ENCODE peak calls at places on chromosomes 16 and 17, in nine cellular contexts. One of them, this sample, is unnamed.

GRCh38 chr17:12982224-12982623 is 35.6 kb downstream of the ELAC2 start:
- DNase-seq in stomach: no peak
- DNase-seq in activated naive CD4-positive, alpha-beta T cell: no peak
- DNase-seq in central memory CD8-positive, alpha-beta T cell: peak; percentile 37
- DNase-seq in osteoblast: no peak
- DNase-seq in activated gamma-delta T cell treated with anti-CD3 and anti-CD28 coated beads, Interleukin-2, amount 50 U/mL, for 16 hours: no peak
- DNase-seq in NCI-H2171: no peak
- DNase-seq in effector memory CD4-positive, alpha-beta T cell: no peak
- DNase-seq in T-helper 17 cell: no peak
- DNase-seq in this sample: no peak

GRCh38 chr16:77805403-77805802 is 17.0 kb downstream of the VAT1L start:
- DNase-seq in activated naive CD4-positive, alpha-beta T cell: no peak
- DNase-seq in effector memory CD4-positive, alpha-beta T cell: no peak
- DNase-seq in central memory CD8-positive, alpha-beta T cell: no peak
- DNase-seq in T-helper 17 cell: no peak
- DNase-seq in stomach: no peak
- DNase-seq in activated gamma-delta T cell treated with anti-CD3 and anti-CD28 coated beads, Interleukin-2, amount 50 U/mL, for 16 hours: no peak
- DNase-seq in osteoblast: no peak
- DNase-seq in NCI-H2171: no peak
- DNase-seq in this sample: peak; percentile 39

GRCh38 chr17:81666092-81666341 is 388 bp downstream of the OXLD1 start:
- DNase-seq in central memory CD8-positive, alpha-beta T cell: no peak
- DNase-seq in stomach: no peak
- DNase-seq in effector memory CD4-positive, alpha-beta T cell: no peak
- DNase-seq in osteoblast: peak; percentile 90
- DNase-seq in NCI-H2171: no peak
- DNase-seq in activated naive CD4-positive, alpha-beta T cell: peak; percentile 38
- DNase-seq in T-helper 17 cell: peak; percentile 24
- DNase-seq in activated gamma-delta T cell treated with anti-CD3 and anti-CD28 coated beads, Interleukin-2, amount 50 U/mL, for 16 hours: no peak
- DNase-seq in this sample: no peak

GRCh38 chr17:80279895-80280294 is 19.2 kb downstream of the RNF213 start:
- DNase-seq in effector memory CD4-positive, alpha-beta T cell: no peak
- DNase-seq in activated naive CD4-positive, alpha-beta T cell: no peak
- DNase-seq in T-helper 17 cell: no peak
- DNase-seq in central memory CD8-positive, alpha-beta T cell: no peak
- DNase-seq in osteoblast: peak; percentile 99
- DNase-seq in stomach: no peak
- DNase-seq in NCI-H2171: no peak
- DNase-seq in activated gamma-delta T cell treated with anti-CD3 and anti-CD28 coated beads, Interleukin-2, amount 50 U/mL, for 16 hours: no peak
- DNase-seq in this sample: peak; percentile 83

GRCh38 chr16:1560153-1560552 is 26.7 kb downstream of the TMEM204 start:
- DNase-seq in activated gamma-delta T cell treated with anti-CD3 and anti-CD28 coated beads, Interleukin-2, amount 50 U/mL, for 16 hours: no peak
- DNase-seq in osteoblast: peak; percentile 72
- DNase-seq in NCI-H2171: no peak
- DNase-seq in T-helper 17 cell: no peak
- DNase-seq in central memory CD8-positive, alpha-beta T cell: no peak
- DNase-seq in activated naive CD4-positive, alpha-beta T cell: no peak
- DNase-seq in effector memory CD4-positive, alpha-beta T cell: no peak
- DNase-seq in stomach: no peak
- DNase-seq in this sample: no peak

GRCh38 chr17:27568216-27568615 is 62.8 kb upstream of the LGALS9 start:
- DNase-seq in stomach: no peak
- DNase-seq in effector memory CD4-positive, alpha-beta T cell: no peak
- DNase-seq in central memory CD8-positive, alpha-beta T cell: no peak
- DNase-seq in T-helper 17 cell: no peak
- DNase-seq in NCI-H2171: no peak
- DNase-seq in activated gamma-delta T cell treated with anti-CD3 and anti-CD28 coated beads, Interleukin-2, amount 50 U/mL, for 16 hours: no peak
- DNase-seq in activated naive CD4-positive, alpha-beta T cell: no peak
- DNase-seq in osteoblast: peak; percentile 14
- DNase-seq in this sample: no peak

GRCh38 chr17:75681289-75681688 is 14.2 kb downstream of the SAP30BP start:
- DNase-seq in activated gamma-delta T cell treated with anti-CD3 and anti-CD28 coated beads, Interleukin-2, amount 50 U/mL, for 16 hours: no peak
- DNase-seq in effector memory CD4-positive, alpha-beta T cell: no peak
- DNase-seq in stomach: no peak
- DNase-seq in central memory CD8-positive, alpha-beta T cell: no peak
- DNase-seq in osteoblast: no peak
- DNase-seq in activated naive CD4-positive, alpha-beta T cell: no peak
- DNase-seq in T-helper 17 cell: no peak
- DNase-seq in NCI-H2171: no peak
- DNase-seq in this sample: no peak

GRCh38 chr17:18953231-18953728 is 1.3 kb downstream of the SLC5A10 start:
- DNase-seq in central memory CD8-positive, alpha-beta T cell: no peak
- DNase-seq in NCI-H2171: no peak
- DNase-seq in activated gamma-delta T cell treated with anti-CD3 and anti-CD28 coated beads, Interleukin-2, amount 50 U/mL, for 16 hours: no peak
- DNase-seq in activated naive CD4-positive, alpha-beta T cell: no peak
- DNase-seq in T-helper 17 cell: no peak
- DNase-seq in stomach: no peak
- DNase-seq in effector memory CD4-positive, alpha-beta T cell: no peak
- DNase-seq in osteoblast: no peak
- DNase-seq in this sample: no peak

GRCh38 chr16:65122974-65123845 is 1.3 kb upstream of the CDH11 start:
- DNase-seq in osteoblast: peak; percentile 83
- DNase-seq in activated gamma-delta T cell treated with anti-CD3 and anti-CD28 coated beads, Interleukin-2, amount 50 U/mL, for 16 hours: no peak
- DNase-seq in stomach: peak; percentile 26
- DNase-seq in T-helper 17 cell: no peak
- DNase-seq in NCI-H2171: no peak
- DNase-seq in effector memory CD4-positive, alpha-beta T cell: no peak
- DNase-seq in activated naive CD4-positive, alpha-beta T cell: no peak
- DNase-seq in central memory CD8-positive, alpha-beta T cell: no peak
- DNase-seq in this sample: peak; percentile 78

GRCh38 chr17:44033841-44034408 is 19.2 kb upstream of the TMEM101 start:
- DNase-seq in NCI-H2171: no peak
- DNase-seq in central memory CD8-positive, alpha-beta T cell: no peak
- DNase-seq in activated naive CD4-positive, alpha-beta T cell: no peak
- DNase-seq in osteoblast: peak; percentile 52
- DNase-seq in stomach: no peak
- DNase-seq in T-helper 17 cell: no peak
- DNase-seq in activated gamma-delta T cell treated with anti-CD3 and anti-CD28 coated beads, Interleukin-2, amount 50 U/mL, for 16 hours: no peak
- DNase-seq in effector memory CD4-positive, alpha-beta T cell: no peak
- DNase-seq in this sample: no peak

GRCh38 chr17:4318186-4318585 is 48.3 kb downstream of the UBE2G1 start:
- DNase-seq in osteoblast: no peak
- DNase-seq in central memory CD8-positive, alpha-beta T cell: no peak
- DNase-seq in effector memory CD4-positive, alpha-beta T cell: no peak
- DNase-seq in activated gamma-delta T cell treated with anti-CD3 and anti-CD28 coated beads, Interleukin-2, amount 50 U/mL, for 16 hours: no peak
- DNase-seq in NCI-H2171: no peak
- DNase-seq in stomach: no peak
- DNase-seq in activated naive CD4-positive, alpha-beta T cell: no peak
- DNase-seq in T-helper 17 cell: no peak
- DNase-seq in this sample: no peak

GRCh38 chr16:4048481-4048880 is 67.8 kb downstream of the ADCY9 start:
- DNase-seq in osteoblast: no peak
- DNase-seq in activated naive CD4-positive, alpha-beta T cell: no peak
- DNase-seq in effector memory CD4-positive, alpha-beta T cell: no peak
- DNase-seq in stomach: no peak
- DNase-seq in T-helper 17 cell: no peak
- DNase-seq in NCI-H2171: no peak
- DNase-seq in activated gamma-delta T cell treated with anti-CD3 and anti-CD28 coated beads, Interleukin-2, amount 50 U/mL, for 16 hours: no peak
- DNase-seq in central memory CD8-positive, alpha-beta T cell: no peak
- DNase-seq in this sample: no peak

GRCh38 chr17:42283241-42284019 is 4.9 kb upstream of the STAT5A start:
- DNase-seq in osteoblast: peak; percentile 81
- DNase-seq in activated naive CD4-positive, alpha-beta T cell: no peak
- DNase-seq in NCI-H2171: no peak
- DNase-seq in central memory CD8-positive, alpha-beta T cell: no peak
- DNase-seq in effector memory CD4-positive, alpha-beta T cell: no peak
- DNase-seq in activated gamma-delta T cell treated with anti-CD3 and anti-CD28 coated beads, Interleukin-2, amount 50 U/mL, for 16 hours: no peak
- DNase-seq in stomach: peak; percentile 22
- DNase-seq in T-helper 17 cell: no peak
- DNase-seq in this sample: no peak

GRCh38 chr17:54969658-54970572 is 1.4 kb downstream of the STXBP4 start:
- DNase-seq in activated gamma-delta T cell treated with anti-CD3 and anti-CD28 coated beads, Interleukin-2, amount 50 U/mL, for 16 hours: no peak
- DNase-seq in effector memory CD4-positive, alpha-beta T cell: no peak
- DNase-seq in central memory CD8-positive, alpha-beta T cell: no peak
- DNase-seq in T-helper 17 cell: no peak
- DNase-seq in stomach: no peak
- DNase-seq in NCI-H2171: no peak
- DNase-seq in osteoblast: no peak
- DNase-seq in activated naive CD4-positive, alpha-beta T cell: no peak
- DNase-seq in this sample: no peak

GRCh38 chr17:44798352-44798751 is 31.7 kb downstream of the GJC1 start:
- DNase-seq in central memory CD8-positive, alpha-beta T cell: no peak
- DNase-seq in NCI-H2171: no peak
- DNase-seq in activated naive CD4-positive, alpha-beta T cell: no peak
- DNase-seq in stomach: no peak
- DNase-seq in T-helper 17 cell: no peak
- DNase-seq in activated gamma-delta T cell treated with anti-CD3 and anti-CD28 coated beads, Interleukin-2, amount 50 U/mL, for 16 hours: no peak
- DNase-seq in effector memory CD4-positive, alpha-beta T cell: no peak
- DNase-seq in osteoblast: no peak
- DNase-seq in this sample: no peak

GRCh38 chr16:27154573-27155521 is 48.5 kb upstream of the KDM8 start:
- DNase-seq in NCI-H2171: peak; percentile 1
- DNase-seq in activated naive CD4-positive, alpha-beta T cell: peak; percentile 68
- DNase-seq in stomach: peak; percentile 57
- DNase-seq in activated gamma-delta T cell treated with anti-CD3 and anti-CD28 coated beads, Interleukin-2, amount 50 U/mL, for 16 hours: peak; percentile 62
- DNase-seq in central memory CD8-positive, alpha-beta T cell: peak; percentile 42
- DNase-seq in effector memory CD4-positive, alpha-beta T cell: peak; percentile 18
- DNase-seq in osteoblast: peak; percentile 41
- DNase-seq in T-helper 17 cell: peak; percentile 55
- DNase-seq in this sample: peak; percentile 55

GRCh38 chr17:32111141-32111771 is 31.0 kb upstream of the RHOT1 start:
- DNase-seq in T-helper 17 cell: no peak
- DNase-seq in central memory CD8-positive, alpha-beta T cell: peak; percentile 15
- DNase-seq in effector memory CD4-positive, alpha-beta T cell: peak; percentile 13
- DNase-seq in osteoblast: peak; percentile 80
- DNase-seq in activated gamma-delta T cell treated with anti-CD3 and anti-CD28 coated beads, Interleukin-2, amount 50 U/mL, for 16 hours: no peak
- DNase-seq in activated naive CD4-positive, alpha-beta T cell: peak; percentile 3
- DNase-seq in NCI-H2171: peak; percentile 67
- DNase-seq in stomach: peak; percentile 61
- DNase-seq in this sample: peak; percentile 62

GRCh38 chr16:69107311-69107962 is 2.0 kb downstream of the HAS3 start:
- DNase-seq in activated gamma-delta T cell treated with anti-CD3 and anti-CD28 coated beads, Interleukin-2, amount 50 U/mL, for 16 hours: no peak
- DNase-seq in NCI-H2171: no peak
- DNase-seq in stomach: peak; percentile 50
- DNase-seq in effector memory CD4-positive, alpha-beta T cell: no peak
- DNase-seq in central memory CD8-positive, alpha-beta T cell: no peak
- DNase-seq in activated naive CD4-positive, alpha-beta T cell: no peak
- DNase-seq in osteoblast: peak; percentile 94
- DNase-seq in T-helper 17 cell: no peak
- DNase-seq in this sample: peak; percentile 55

GRCh38 chr17:50249887-50250286 is 24.4 kb upstream of the TMEM92 start:
- DNase-seq in central memory CD8-positive, alpha-beta T cell: no peak
- DNase-seq in activated naive CD4-positive, alpha-beta T cell: no peak
- DNase-seq in activated gamma-delta T cell treated with anti-CD3 and anti-CD28 coated beads, Interleukin-2, amount 50 U/mL, for 16 hours: no peak
- DNase-seq in effector memory CD4-positive, alpha-beta T cell: no peak
- DNase-seq in osteoblast: peak; percentile 6
- DNase-seq in T-helper 17 cell: no peak
- DNase-seq in stomach: no peak
- DNase-seq in NCI-H2171: no peak
- DNase-seq in this sample: no peak

GRCh38 chr17:40415390-40415789 is 2.3 kb downstream of the TOP2A start:
- DNase-seq in central memory CD8-positive, alpha-beta T cell: no peak
- DNase-seq in effector memory CD4-positive, alpha-beta T cell: no peak
- DNase-seq in NCI-H2171: no peak
- DNase-seq in osteoblast: no peak
- DNase-seq in stomach: no peak
- DNase-seq in T-helper 17 cell: no peak
- DNase-seq in activated naive CD4-positive, alpha-beta T cell: no peak
- DNase-seq in activated gamma-delta T cell treated with anti-CD3 and anti-CD28 coated beads, Interleukin-2, amount 50 U/mL, for 16 hours: no peak
- DNase-seq in this sample: no peak

GRCh38 chr16:18999045-18999393 is 15.3 kb downstream of the TMC7 start:
- DNase-seq in activated gamma-delta T cell treated with anti-CD3 and anti-CD28 coated beads, Interleukin-2, amount 50 U/mL, for 16 hours: no peak
- DNase-seq in NCI-H2171: no peak
- DNase-seq in stomach: no peak
- DNase-seq in osteoblast: no peak
- DNase-seq in central memory CD8-positive, alpha-beta T cell: no peak
- DNase-seq in T-helper 17 cell: no peak
- DNase-seq in effector memory CD4-positive, alpha-beta T cell: no peak
- DNase-seq in activated naive CD4-positive, alpha-beta T cell: no peak
- DNase-seq in this sample: no peak

GRCh38 chr17:58326609-58327341 is 1.8 kb downstream of the TSPOAP1 start:
- DNase-seq in osteoblast: peak; percentile 86
- DNase-seq in effector memory CD4-positive, alpha-beta T cell: no peak
- DNase-seq in activated naive CD4-positive, alpha-beta T cell: no peak
- DNase-seq in NCI-H2171: no peak
- DNase-seq in central memory CD8-positive, alpha-beta T cell: no peak
- DNase-seq in activated gamma-delta T cell treated with anti-CD3 and anti-CD28 coated beads, Interleukin-2, amount 50 U/mL, for 16 hours: no peak
- DNase-seq in T-helper 17 cell: no peak
- DNase-seq in stomach: no peak
- DNase-seq in this sample: peak; percentile 11

GRCh38 chr16:10871157-10871991 is 5.6 kb upstream of the CIITA start:
- DNase-seq in activated gamma-delta T cell treated with anti-CD3 and anti-CD28 coated beads, Interleukin-2, amount 50 U/mL, for 16 hours: peak; percentile 27
- DNase-seq in T-helper 17 cell: no peak
- DNase-seq in stomach: peak; percentile 98
- DNase-seq in effector memory CD4-positive, alpha-beta T cell: no peak
- DNase-seq in osteoblast: peak; percentile 91
- DNase-seq in central memory CD8-positive, alpha-beta T cell: no peak
- DNase-seq in NCI-H2171: peak; percentile 75
- DNase-seq in activated naive CD4-positive, alpha-beta T cell: no peak
- DNase-seq in this sample: peak; percentile 44

GRCh38 chr16:69073181-69073669 is 32.2 kb upstream of the HAS3 start:
- DNase-seq in activated gamma-delta T cell treated with anti-CD3 and anti-CD28 coated beads, Interleukin-2, amount 50 U/mL, for 16 hours: no peak
- DNase-seq in stomach: no peak
- DNase-seq in activated naive CD4-positive, alpha-beta T cell: no peak
- DNase-seq in T-helper 17 cell: no peak
- DNase-seq in effector memory CD4-positive, alpha-beta T cell: no peak
- DNase-seq in NCI-H2171: no peak
- DNase-seq in osteoblast: peak; percentile 93
- DNase-seq in central memory CD8-positive, alpha-beta T cell: no peak
- DNase-seq in this sample: no peak

GRCh38 chr16:53817117-53817516 is 113.2 kb downstream of the FTO start:
- DNase-seq in activated naive CD4-positive, alpha-beta T cell: no peak
- DNase-seq in osteoblast: no peak
- DNase-seq in activated gamma-delta T cell treated with anti-CD3 and anti-CD28 coated beads, Interleukin-2, amount 50 U/mL, for 16 hours: no peak
- DNase-seq in stomach: no peak
- DNase-seq in central memory CD8-positive, alpha-beta T cell: no peak
- DNase-seq in effector memory CD4-positive, alpha-beta T cell: no peak
- DNase-seq in T-helper 17 cell: no peak
- DNase-seq in NCI-H2171: no peak
- DNase-seq in this sample: peak; percentile 27

GRCh38 chr17:66662496-66662895 is 172.4 kb upstream of the CACNG5 start:
- DNase-seq in effector memory CD4-positive, alpha-beta T cell: no peak
- DNase-seq in activated gamma-delta T cell treated with anti-CD3 and anti-CD28 coated beads, Interleukin-2, amount 50 U/mL, for 16 hours: no peak
- DNase-seq in osteoblast: no peak
- DNase-seq in stomach: no peak
- DNase-seq in activated naive CD4-positive, alpha-beta T cell: no peak
- DNase-seq in T-helper 17 cell: no peak
- DNase-seq in NCI-H2171: no peak
- DNase-seq in central memory CD8-positive, alpha-beta T cell: no peak
- DNase-seq in this sample: no peak

GRCh38 chr17:55005520-55005919 is 37.0 kb downstream of the STXBP4 start:
- DNase-seq in activated naive CD4-positive, alpha-beta T cell: no peak
- DNase-seq in stomach: no peak
- DNase-seq in central memory CD8-positive, alpha-beta T cell: no peak
- DNase-seq in activated gamma-delta T cell treated with anti-CD3 and anti-CD28 coated beads, Interleukin-2, amount 50 U/mL, for 16 hours: no peak
- DNase-seq in NCI-H2171: no peak
- DNase-seq in osteoblast: no peak
- DNase-seq in effector memory CD4-positive, alpha-beta T cell: no peak
- DNase-seq in T-helper 17 cell: no peak
- DNase-seq in this sample: no peak

GRCh38 chr16:86508947-86509758 is 1.2 kb upstream of the FOXF1 start:
- DNase-seq in T-helper 17 cell: no peak
- DNase-seq in effector memory CD4-positive, alpha-beta T cell: no peak
- DNase-seq in activated gamma-delta T cell treated with anti-CD3 and anti-CD28 coated beads, Interleukin-2, amount 50 U/mL, for 16 hours: no peak
- DNase-seq in central memory CD8-positive, alpha-beta T cell: no peak
- DNase-seq in osteoblast: peak; percentile 98
- DNase-seq in NCI-H2171: no peak
- DNase-seq in stomach: no peak
- DNase-seq in activated naive CD4-positive, alpha-beta T cell: no peak
- DNase-seq in this sample: peak; percentile 56

GRCh38 chr17:74132354-74132753 is 71.1 kb upstream of the RPL38 start:
- DNase-seq in NCI-H2171: no peak
- DNase-seq in central memory CD8-positive, alpha-beta T cell: no peak
- DNase-seq in activated gamma-delta T cell treated with anti-CD3 and anti-CD28 coated beads, Interleukin-2, amount 50 U/mL, for 16 hours: no peak
- DNase-seq in stomach: no peak
- DNase-seq in activated naive CD4-positive, alpha-beta T cell: no peak
- DNase-seq in osteoblast: no peak
- DNase-seq in T-helper 17 cell: no peak
- DNase-seq in effector memory CD4-positive, alpha-beta T cell: no peak
- DNase-seq in this sample: no peak

This sample was measured in left cardiac atrium.